ENCODE peak calls at places on chromosomes 7 and 10, in eight cellular contexts. B is neural progenitor cell, C is fibroblast of pulmonary artery, X is A549, E is colonic mucosa, W is cardiac fibroblast, J is cardiac muscle cell, L is GM12865. N is an unnamed sample.

GRCh38 chr7:149527414-149527813 is 29.8 kb upstream of the ZNF746 start:
- DNase-seq in W (no peak), E (no peak), B (no peak), X (no peak), L (no peak), C (no peak), J (no peak), N (no peak)

GRCh38 chr10:114239117-114239993 is at the start of gene VWA2:
- DNase-seq in J (peak; percentile 70), C (no peak), E (peak; percentile 61), X (peak; percentile 38), W (no peak), B (peak; percentile 76), L (peak; percentile 42), N (no peak)

GRCh38 chr10:16986406-16987128 is 143.0 kb downstream of the CUBN start:
- DNase-seq in L (no peak), W (peak; percentile 63), X (no peak), B (peak; percentile 11), C (peak; percentile 55), E (no peak), J (no peak), N (no peak)

GRCh38 chr10:75319274-75319673 is 82.3 kb downstream of the ZNF503 start:
- DNase-seq in E (no peak), J (no peak), X (no peak), B (no peak), C (no peak), W (no peak), L (no peak), N (no peak)

GRCh38 chr10:4820804-4821401 is 5.1 kb upstream of the AKR1E2 start:
- DNase-seq in W (peak; percentile 31), E (no peak), J (no peak), X (no peak), C (peak; percentile 14), B (no peak), L (no peak), N (no peak)

GRCh38 chr7:55431898-55432297 is 66.8 kb downstream of the LANCL2 start:
- DNase-seq in W (no peak), C (no peak), L (no peak), X (no peak), J (no peak), E (peak; percentile 44), B (no peak), N (no peak)

GRCh38 chr10:71496927-71497801 is 100.4 kb downstream of the CDH23 start:
- DNase-seq in E (no peak), C (no peak), L (no peak), J (peak; percentile 49), W (no peak), X (no peak), B (no peak), N (no peak)

GRCh38 chr10:49647985-49648795 is 31.3 kb upstream of the C10orf53 start:
- DNase-seq in J (no peak), L (no peak), X (no peak), E (no peak), W (no peak), B (no peak), C (no peak), N (no peak)

GRCh38 chr10:8444630-8445029 is 390.1 kb downstream of the GATA3 start:
- DNase-seq in C (peak; percentile 37), X (no peak), E (no peak), L (no peak), J (peak; percentile 64), B (peak; percentile 65), W (peak; percentile 42), N (no peak)

GRCh38 chr10:132399117-132400035 is 2.4 kb downstream of the PWWP2B start:
- DNase-seq in X (no peak), E (peak; percentile 83), L (no peak), W (no peak), J (no peak), C (no peak), B (no peak), N (no peak)

GRCh38 chr7:155300641-155301452 is 3.2 kb downstream of the INSIG1 start:
- DNase-seq in E (peak; percentile 33), C (no peak), W (no peak), X (no peak), J (no peak), L (no peak), B (no peak), N (no peak)

GRCh38 chr10:33537066-33537465 is 202.6 kb upstream of the NRP1 start:
- DNase-seq in L (no peak), W (peak; percentile 5), C (no peak), E (no peak), B (no peak), X (no peak), J (no peak), N (no peak)

GRCh38 chr10:76428541-76429330 is 997.3 kb downstream of the LRMDA start:
- DNase-seq in W (peak; percentile 95), L (no peak), J (no peak), E (no peak), C (peak; percentile 92), X (no peak), B (no peak), N (no peak)

GRCh38 chr10:100729877-100730738 is 15.3 kb upstream of the PAX2 start:
- DNase-seq in C (no peak), B (peak; percentile 60), X (peak; percentile 50), E (no peak), L (no peak), J (no peak), W (no peak), N (no peak)
- H3K4me3 ChIP-seq in C (no peak overlapping the region), B (peak overlapping the region; percentile 4), X (peak overlapping the region; percentile 46), E (peak overlapping the region; percentile 0), L (peak overlapping the region; percentile 34), J (peak overlapping the region; percentile 5), W (no peak overlapping the region), N (no peak overlapping the region)

GRCh38 chr10:32007026-32007425 is 49.2 kb downstream of the KIF5B start:
- DNase-seq in X (no peak), J (no peak), B (no peak), C (no peak), E (no peak), L (no peak), W (no peak), N (no peak)

GRCh38 chr10:31999836-32000235 is 56.4 kb downstream of the KIF5B start:
- DNase-seq in J (no peak), X (no peak), W (no peak), L (no peak), B (no peak), E (no peak), C (no peak), N (no peak)

GRCh38 chr10:32000937-32001336 is 55.3 kb downstream of the KIF5B start:
- DNase-seq in B (no peak), J (no peak), C (peak; percentile 43), W (peak; percentile 12), X (no peak), L (no peak), E (no peak), N (no peak)

GRCh38 chr10:32004161-32004591 is 52.0 kb downstream of the KIF5B start:
- DNase-seq in J (peak; percentile 9), C (no peak), W (no peak), E (no peak), X (no peak), B (no peak), L (no peak), N (no peak)

GRCh38 chr10:32005050-32005449 is 51.2 kb downstream of the KIF5B start:
- DNase-seq in L (peak; percentile 61), B (peak; percentile 63), W (peak; percentile 58), J (peak; percentile 56), C (peak; percentile 68), X (peak; percentile 39), E (peak; percentile 46), N (peak; percentile 5)
- TF ChIP-seq CTCF in L (peak; percentile 56), B (peak; percentile 66), W (peak; percentile 65), J (peak; percentile 67), C (peak; percentile 70), X (peak; percentile 65), E (peak; percentile 25), N (peak; percentile 71)

DNA sequence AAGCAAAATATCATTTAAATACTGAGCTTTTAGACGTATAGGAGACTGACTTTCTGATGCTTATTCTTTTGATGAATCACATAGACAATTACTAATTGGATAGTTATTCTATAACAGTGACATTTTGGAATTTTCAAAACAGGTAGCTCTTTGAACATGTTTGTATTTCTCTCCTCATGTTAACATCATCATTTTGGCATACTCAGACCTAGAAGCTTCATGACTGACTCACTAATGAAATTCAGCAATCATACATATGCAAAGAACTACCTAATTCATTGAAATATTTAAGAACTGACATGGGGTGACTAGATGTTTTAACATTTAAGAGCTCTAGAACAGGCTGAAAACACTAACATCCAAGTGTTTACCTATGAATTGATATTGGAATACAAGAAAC is 192.3 kb downstream of the VTI1A start:
- DNase-seq in X (no peak), J (no peak), L (no peak), B (no peak), E (no peak), W (no peak), C (no peak), N (no peak)
- H3K4me3 ChIP-seq in X (no peak overlapping the region), J (no peak overlapping the region), L (no peak overlapping the region), B (no peak overlapping the region), E (no peak overlapping the region), W (no peak overlapping the region), C (no peak overlapping the region), N (no peak overlapping the region)

GRCh38 chr10:110500515-110500905 is 2.8 kb downstream of the DUSP5 start:
- DNase-seq in L (no peak), X (no peak), C (peak; percentile 68), B (no peak), J (peak; percentile 86), W (peak; percentile 75), E (no peak), N (no peak)

GRCh38 chr10:110499796-110500514 is 2.2 kb downstream of the DUSP5 start:
- DNase-seq in B (no peak), L (no peak), X (no peak), J (peak; percentile 54), E (no peak), C (peak; percentile 53), W (no peak), N (no peak)

GRCh38 chr10:110498087-110498981 is 627 bp downstream of the DUSP5 start:
- DNase-seq in C (peak; percentile 70), L (peak; percentile 72), W (peak; percentile 73), X (no peak), E (peak; percentile 42), J (peak; percentile 69), B (peak; percentile 77), N (no peak)

GRCh38 chr10:110497438-110498086 is at the start of gene DUSP5:
- DNase-seq in L (peak; percentile 97), C (peak; percentile 96), J (peak; percentile 98), B (peak; percentile 98), X (peak; percentile 85), W (peak; percentile 97), E (peak; percentile 96), N (peak; percentile 80)

DNA sequence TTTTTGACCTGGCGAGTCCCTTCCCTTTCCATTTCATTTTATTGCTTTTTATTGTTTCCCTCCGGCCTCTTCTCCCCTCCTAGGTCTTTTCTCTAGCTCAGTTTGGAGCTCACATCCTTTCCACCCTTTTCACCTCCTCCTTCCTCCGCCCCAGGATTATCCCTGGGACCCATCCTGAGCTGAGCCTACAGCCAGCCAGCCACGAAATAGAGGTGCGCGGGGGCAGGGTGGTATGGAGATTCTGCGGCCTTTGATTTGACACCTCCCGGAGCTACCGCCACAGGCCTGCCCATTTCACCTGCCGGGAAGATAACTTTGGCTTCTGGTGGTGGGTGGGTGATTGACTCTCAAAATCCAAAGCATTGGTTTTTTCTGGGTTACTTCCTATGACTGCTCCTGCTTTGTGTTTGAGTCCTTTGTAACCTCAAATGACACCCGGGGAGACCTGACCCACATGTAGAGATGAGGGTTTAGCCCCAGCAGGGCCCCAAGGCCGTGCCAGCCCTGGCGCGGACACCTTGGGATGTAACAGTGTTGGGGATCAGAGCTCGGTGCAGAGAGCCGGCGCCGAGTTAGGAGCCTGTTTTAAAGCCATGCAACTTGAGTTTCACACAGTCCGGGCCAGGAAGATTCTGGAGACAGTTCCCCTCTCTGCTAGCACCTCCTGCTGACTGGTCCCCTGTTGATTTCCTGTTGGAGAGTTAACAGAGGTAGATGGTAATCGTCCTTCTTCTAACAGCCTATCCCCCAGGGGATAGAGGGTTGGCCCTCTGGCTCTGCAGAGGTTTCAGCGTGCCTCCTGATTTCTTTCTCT is 1.5 kb downstream of the DUSP5 start:
- DNase-seq in J (peak; percentile 70), W (no peak), L (peak; percentile 82), E (peak; percentile 53), C (peak; percentile 57), X (no peak), B (peak; percentile 54), N (no peak)
- TF ChIP-seq CTCF in J (peak; percentile 17), W (peak; percentile 13), L (peak; percentile 40), E (no peak), C (peak; percentile 18), X (peak; percentile 35), B (no peak), N (peak; percentile 43)

N was measured in GM12864.